ENCODE peak calls at places on chromosomes 13 and 19, in five cellular contexts. T, F, W, L and E are unnamed samples.

GRCh38 chr13:34678154-34678553 is 263.9 kb upstream of the NBEA start:
- DNase-seq in T (no peak), F (no peak), W (no peak), L (no peak), E (no peak)

GRCh38 chr19:2242092-2242537 is 5.5 kb downstream of the SF3A2 start:
- DNase-seq in T (no peak), F (no peak), W (no peak), L (no peak), E (no peak)

GRCh38 chr19:40366697-40367561 is 18.4 kb downstream of the PLD3 start:
- DNase-seq in T (peak; percentile 81), F (no peak), W (peak; percentile 64), L (no peak), E (no peak)

GRCh38 chr13:51091839-51092238 is 19.2 kb downstream of the C13orf42 start:
- DNase-seq in T (no peak), F (no peak), W (no peak), L (no peak), E (no peak)

GRCh38 chr19:33350538-33351309 is 22.8 kb upstream of the CEBPG start:
- DNase-seq in T (no peak), F (no peak), W (no peak), L (no peak), E (no peak)

GRCh38 chr13:110254151-110254679 is 52.7 kb downstream of the COL4A1 start:
- DNase-seq in T (no peak), F (no peak), W (no peak), L (no peak), E (no peak)

GRCh38 chr19:2888739-2889224 is 11.9 kb upstream of the ZNF57 start:
- DNase-seq in T (peak; percentile 21), F (peak; percentile 49), W (no peak), L (peak; percentile 46), E (no peak)

GRCh38 chr19:2362039-2362969 is 2.2 kb downstream of the TMPRSS9 start:
- DNase-seq in T (no peak), F (no peak), W (no peak), L (no peak), E (no peak)

GRCh38 chr19:53076984-53077383 is 26.2 kb downstream of the ZNF160 start:
- DNase-seq in T (peak; percentile 68), F (peak; percentile 2), W (no peak), L (peak; percentile 67), E (no peak)

GRCh38 chr13:32838985-32839384 is 177.2 kb upstream of the KL start:
- DNase-seq in T (no peak), F (no peak), W (no peak), L (no peak), E (no peak)

GRCh38 chr19:38617283-38617763 is 430 bp downstream of the MAP4K1 start:
- DNase-seq in T (no peak), F (no peak), W (no peak), L (no peak), E (no peak)